ENCODE peak calls at places on chromosomes 2 and 18, in seven cellular contexts. P is epithelial cell of esophagus, L is fibroblast of lung, Y is AG10803, F is GM23248, M is PC-3, T is left ventricle myocardium inferior. Q is an unnamed sample.

GRCh38 chr2:98091738-98092137 is 4.8 kb downstream of the VWA3B start:
- DNase-seq in P (no peak), L (no peak), Y (no peak), F (no peak), M (no peak), T (no peak), Q (no peak)

GRCh38 chr2:103808814-103809213 is 1045.1 kb upstream of the POU3F3 start:
- DNase-seq in P (no peak), L (no peak), Y (no peak), F (no peak), M (no peak), T (no peak), Q (no peak)

GRCh38 chr2:27903649-27904544 is 13.4 kb downstream of the BABAM2 start:
- DNase-seq in P (peak; percentile 81), L (peak; percentile 81), Y (peak; percentile 15), F (peak; percentile 71), M (peak; percentile 34), T (no peak), Q (no peak)

GRCh38 chr2:101820519-101820918 is 123.0 kb downstream of the MAP4K4 start:
- DNase-seq in P (peak; percentile 99), L (peak; percentile 88), Y (peak; percentile 55), F (peak; percentile 91), M (peak; percentile 52), T (no peak), Q (no peak)

GRCh38 chr2:9703085-9703641 is 72.4 kb upstream of the YWHAQ start:
- DNase-seq in P (peak; percentile 78), L (peak; percentile 76), Y (peak; percentile 91), F (peak; percentile 99), M (peak; percentile 98), T (peak; percentile 27), Q (peak; percentile 85)

GRCh38 chr2:132816234-132816633 is 146.2 kb upstream of the LYPD1 start:
- DNase-seq in P (no peak), L (peak; percentile 57), Y (no peak), F (no peak), M (peak; percentile 6), T (no peak), Q (no peak)

GRCh38 chr2:46826898-46827245 is 88.7 kb downstream of the MCFD2 start:
- DNase-seq in P (no peak), L (no peak), Y (no peak), F (no peak), M (no peak), T (no peak), Q (no peak)

GRCh38 chr18:32257073-32257780 is 67.4 kb downstream of the MEP1B start:
- DNase-seq in P (peak; percentile 51), L (no peak), Y (no peak), F (no peak), M (peak; percentile 50), T (no peak), Q (no peak)

GRCh38 chr2:145110668-145111067 is 590.7 kb upstream of the ZEB2 start:
- DNase-seq in P (no peak), L (peak; percentile 76), Y (peak; percentile 50), F (peak; percentile 34), M (peak; percentile 64), T (no peak), Q (no peak)

GRCh38 chr2:66412874-66413273 is 22.1 kb upstream of the MEIS1 start:
- DNase-seq in P (no peak), L (no peak), Y (no peak), F (no peak), M (no peak), T (no peak), Q (no peak)

GRCh38 chr2:39437522-39438296 is 624 bp upstream of the MAP4K3 start:
- DNase-seq in P (peak; percentile 80), L (peak; percentile 38), Y (no peak), F (peak; percentile 51), M (peak; percentile 66), T (peak; percentile 28), Q (peak; percentile 78)

GRCh38 chr2:37833420-37833819 is 91.7 kb upstream of the RMDN2 start:
- DNase-seq in P (peak; percentile 13), L (peak; percentile 44), Y (no peak), F (peak; percentile 18), M (no peak), T (no peak), Q (no peak)

GRCh38 chr2:158529379-158530110 is 72.8 kb downstream of the PKP4 start:
- DNase-seq in P (peak; percentile 32), L (peak; percentile 78), Y (peak; percentile 70), F (peak; percentile 75), M (peak; percentile 30), T (no peak), Q (no peak)

GRCh38 chr2:9474361-9475117 is at the start of gene IAH1:
- DNase-seq in P (peak; percentile 48), L (peak; percentile 37), Y (peak; percentile 47), F (peak; percentile 77), M (peak; percentile 53), T (peak; percentile 73), Q (peak; percentile 68)

GRCh38 chr2:240134466-240134865 is 1.6 kb downstream of the COPS9 start:
- DNase-seq in P (no peak), L (no peak), Y (no peak), F (peak; percentile 23), M (no peak), T (no peak), Q (no peak)
- H3K4me3 ChIP-seq in P (peak overlapping the region; percentile 92), L (no peak overlapping the region), Y (peak overlapping the region; percentile 87), F (peak overlapping the region; percentile 72), M (peak overlapping the region; percentile 99), T (peak overlapping the region; percentile 100), Q (no peak overlapping the region)

GRCh38 chr2:238868067-238868524 is 20.2 kb downstream of the TWIST2 start:
- DNase-seq in P (no peak), L (peak; percentile 74), Y (peak; percentile 75), F (peak; percentile 90), M (no peak), T (no peak), Q (no peak)
- H3K4me3 ChIP-seq in P (no peak overlapping the region), L (no peak overlapping the region), Y (peak overlapping the region; percentile 13), F (peak overlapping the region; percentile 52), M (no peak overlapping the region), T (no peak overlapping the region), Q (no peak overlapping the region)

DNA sequence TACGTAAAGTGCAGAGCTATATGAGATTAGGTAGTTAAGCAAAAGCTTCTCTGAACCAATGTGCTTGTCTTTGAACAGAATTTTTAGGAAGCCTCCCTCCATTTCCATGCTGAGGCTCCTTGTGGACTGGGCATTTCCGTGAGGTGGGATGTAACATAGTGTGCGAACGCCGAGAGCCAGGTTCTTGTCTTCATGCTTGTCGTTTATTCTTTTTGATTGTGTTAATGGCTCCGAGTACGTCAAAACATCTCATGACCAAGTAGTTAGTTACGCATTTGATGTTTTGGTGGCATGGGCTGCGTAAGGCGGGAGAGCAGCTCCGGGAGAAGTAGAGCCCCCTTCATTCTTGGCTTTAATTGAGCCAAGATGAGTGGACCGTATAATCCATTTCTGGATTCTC is 32.9 kb downstream of the DGKD start:
- DNase-seq in P (no peak), L (no peak), Y (no peak), F (no peak), M (no peak), T (no peak), Q (no peak)
- H3K4me3 ChIP-seq in P (no peak overlapping the region), L (no peak overlapping the region), Y (no peak overlapping the region), F (peak overlapping the region; percentile 11), M (no peak overlapping the region), T (peak overlapping the region; percentile 41), Q (no peak overlapping the region)

GRCh38 chr2:105394951-105395611 is 3.8 kb downstream of the FHL2 start:
- DNase-seq in P (no peak), L (peak; percentile 75), Y (peak; percentile 42), F (peak; percentile 46), M (no peak), T (no peak), Q (no peak)

GRCh38 chr2:105395691-105396090 is 3.2 kb downstream of the FHL2 start:
- DNase-seq in P (no peak), L (no peak), Y (no peak), F (no peak), M (no peak), T (no peak), Q (no peak)

GRCh38 chr2:105397959-105398521 is 811 bp downstream of the FHL2 start:
- DNase-seq in P (no peak), L (peak; percentile 39), Y (peak; percentile 45), F (peak; percentile 68), M (no peak), T (no peak), Q (no peak)

GRCh38 chr2:105397025-105397722 is 1.7 kb downstream of the FHL2 start:
- DNase-seq in P (peak; percentile 49), L (peak; percentile 56), Y (no peak), F (peak; percentile 42), M (peak; percentile 57), T (no peak), Q (no peak)

DNA sequence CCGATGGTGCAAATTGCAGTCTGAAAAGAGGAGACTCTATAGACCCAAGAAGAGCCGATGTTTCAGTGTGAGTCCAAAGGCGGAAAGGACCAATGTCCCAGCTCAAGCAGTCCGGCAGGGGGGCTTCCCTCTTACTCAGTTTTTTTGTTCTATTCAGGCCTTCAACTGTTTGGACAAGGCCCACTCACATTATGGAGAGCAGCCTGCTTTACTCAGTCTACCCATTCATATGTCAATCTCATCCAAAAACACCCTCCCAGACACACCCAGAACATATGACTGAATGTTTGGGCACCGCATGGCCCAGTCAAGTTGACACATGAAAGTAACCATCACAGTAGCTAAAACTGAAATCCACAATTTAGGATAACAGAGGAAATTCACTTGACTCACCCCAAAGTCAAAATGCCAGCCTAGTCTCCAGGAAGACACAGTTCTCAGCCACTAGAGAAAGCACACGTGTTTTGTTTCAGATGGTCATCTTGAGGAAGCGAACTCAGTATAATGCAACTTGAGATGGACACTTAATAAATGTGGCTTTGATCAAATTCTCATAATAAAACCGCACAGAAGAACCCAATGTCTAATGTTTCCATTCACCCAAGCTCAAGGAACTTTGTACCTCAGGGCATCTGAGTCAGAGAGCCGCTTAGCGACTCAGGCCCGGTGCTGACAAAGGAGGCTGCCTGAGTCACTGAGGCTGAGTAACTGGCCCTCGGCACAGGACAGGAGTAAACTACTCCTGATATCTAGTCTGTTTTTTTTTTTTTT is 2.4 kb downstream of the FHL2 start:
- DNase-seq in P (peak; percentile 100), L (peak; percentile 97), Y (peak; percentile 97), F (peak; percentile 100), M (peak; percentile 100), T (no peak), Q (no peak)
- H3K4me3 ChIP-seq in P (peak overlapping the region; percentile 95), L (peak overlapping the region; percentile 42), Y (peak overlapping the region; percentile 96), F (peak overlapping the region; percentile 100), M (peak overlapping the region; percentile 63), T (no peak overlapping the region), Q (peak overlapping the region; percentile 85)

GRCh38 chr2:215532844-215533243 is 97.0 kb upstream of the FN1 start:
- DNase-seq in P (no peak), L (no peak), Y (no peak), F (no peak), M (no peak), T (no peak), Q (no peak)

GRCh38 chr2:215537621-215538020 is 101.8 kb upstream of the FN1 start:
- DNase-seq in P (no peak), L (no peak), Y (peak; percentile 93), F (peak; percentile 77), M (peak; percentile 74), T (no peak), Q (no peak)

GRCh38 chr2:215535726-215536125 is 99.9 kb upstream of the FN1 start:
- DNase-seq in P (no peak), L (peak; percentile 68), Y (peak; percentile 66), F (peak; percentile 56), M (peak; percentile 61), T (no peak), Q (no peak)

GRCh38 chr2:215535125-215535668 is 99.3 kb upstream of the FN1 start:
- DNase-seq in P (no peak), L (peak; percentile 61), Y (peak; percentile 36), F (no peak), M (peak; percentile 37), T (no peak), Q (no peak)

GRCh38 chr2:215536476-215536875 is 100.6 kb upstream of the FN1 start:
- DNase-seq in P (no peak), L (peak; percentile 41), Y (peak; percentile 76), F (peak; percentile 87), M (peak; percentile 14), T (no peak), Q (no peak)
- H3K4me3 ChIP-seq in P (no peak overlapping the region), L (no peak overlapping the region), Y (no peak overlapping the region), F (peak overlapping the region; percentile 34), M (no peak overlapping the region), T (no peak overlapping the region), Q (no peak overlapping the region)